ENCODE peak calls at places on chromosomes 16 and 17, in nine cellular contexts. P, G, U, B, D, N, A, V and T are unnamed samples.

GRCh38 chr16:70779361-70779760 is 21.6 kb downstream of the VAC14 start:
- DNase-seq in B (no peak), N (peak), P (no peak), D (no peak), V (no peak), U (no peak), G (no peak), A (no peak), T (no peak)

GRCh38 chr17:72182256-72182890 is 61.6 kb downstream of the SOX9 start:
- DNase-seq in V (no peak), B (no peak), A (no peak), D (no peak), G (no peak), U (no peak), P (no peak), N (no peak), T (no peak)

GRCh38 chr16:70608516-70608915 is 37.8 kb upstream of the IL34 start:
- DNase-seq in P (no peak), B (no peak), N (no peak), U (no peak), V (no peak), D (no peak), G (no peak), A (no peak), T (no peak)

GRCh38 chr16:68367034-68367433 is 56.2 kb downstream of the PRMT7 start:
- DNase-seq in V (no peak), B (peak), D (peak), A (no peak), P (peak), N (peak), U (no peak), G (peak), T (peak)

GRCh38 chr16:67419931-67420330 is 3.7 kb upstream of the ZDHHC1 start:
- DNase-seq in U (no peak), P (no peak), N (no peak), D (no peak), A (no peak), G (no peak), B (no peak), V (no peak), T (no peak)

GRCh38 chr16:57023541-57024249 is 34.3 kb downstream of the NLRC5 start:
- DNase-seq in N (no peak), A (no peak), V (peak), D (no peak), B (no peak), G (no peak), P (no peak), U (no peak), T (no peak)

GRCh38 chr16:66383551-66383950 is 17.1 kb downstream of the CDH5 start:
- DNase-seq in A (no peak), P (no peak), N (no peak), U (no peak), B (no peak), D (no peak), V (no peak), G (no peak), T (no peak)

GRCh38 chr17:77107506-77108433 is 33.0 kb upstream of the SEC14L1 start:
- DNase-seq in V (no peak), U (no peak), N (peak), B (no peak), D (no peak), A (no peak), P (peak), G (no peak), T (no peak)

GRCh38 chr17:39676198-39676819 is 8.1 kb downstream of the PNMT start:
- DNase-seq in A (no peak), V (peak), B (no peak), N (no peak), P (no peak), G (peak), D (peak), U (no peak), T (no peak)

GRCh38 chr16:80027007-80027965 is 426.7 kb upstream of the MAF start:
- DNase-seq in B (peak), D (peak), A (no peak), V (peak), G (peak), U (no peak), P (peak), N (peak), T (peak)

GRCh38 chr16:49523435-49524159 is 150.0 kb downstream of the C16orf78 start:
- DNase-seq in P (no peak), N (no peak), U (no peak), G (no peak), A (no peak), D (no peak), B (no peak), V (no peak), T (no peak)

GRCh38 chr16:47567321-47567720 is 106.2 kb downstream of the PHKB start:
- DNase-seq in D (peak), P (no peak), B (no peak), N (no peak), G (no peak), V (no peak), U (no peak), A (no peak), T (no peak)

GRCh38 chr16:82067042-82067809 is 32.2 kb downstream of the HSD17B2 start:
- DNase-seq in U (no peak), P (no peak), G (no peak), A (no peak), V (no peak), N (peak), B (no peak), D (no peak), T (no peak)

GRCh38 chr16:64089697-64090096 is 1032.2 kb downstream of the CDH11 start:
- DNase-seq in V (no peak), U (no peak), B (no peak), D (peak), N (peak), G (no peak), P (peak), A (no peak), T (no peak)

GRCh38 chr17:81345211-81346089 is 49.8 kb upstream of the BAHCC1 start:
- DNase-seq in U (peak), N (peak), A (no peak), G (peak), B (peak), V (peak), P (peak), D (peak), T (peak)

GRCh38 chr16:68425498-68426354 is 22.6 kb downstream of the SMPD3 start:
- DNase-seq in B (no peak), U (no peak), D (no peak), V (no peak), P (no peak), N (no peak), G (no peak), A (no peak), T (no peak)

GRCh38 chr17:9144502-9145233 is 123.4 kb downstream of the NTN1 start:
- DNase-seq in P (no peak), U (no peak), B (no peak), A (no peak), V (no peak), G (no peak), N (no peak), D (no peak), T (no peak)

GRCh38 chr16:642189-643049 is 791 bp downstream of the MCRIP2 start:
- DNase-seq in V (no peak), P (peak), D (peak), B (no peak), N (peak), G (no peak), A (no peak), U (peak), T (peak)

GRCh38 chr16:59192551-59193199 is 458.6 kb upstream of the GOT2 start:
- DNase-seq in A (no peak), D (peak), U (no peak), G (no peak), P (peak), B (no peak), N (no peak), V (no peak), T (peak)

GRCh38 chr16:15034266-15035162 is 21.4 kb downstream of the NTAN1 start:
- DNase-seq in D (no peak), N (no peak), B (no peak), A (no peak), P (no peak), U (no peak), V (no peak), G (no peak), T (no peak)

GRCh38 chr17:78748730-78749317 is 33.2 kb downstream of the CYTH1 start:
- DNase-seq in U (no peak), D (peak), B (no peak), G (no peak), V (peak), N (peak), A (no peak), P (peak), T (no peak)

GRCh38 chr17:48626470-48627241 is 498 bp upstream of the HOXB9 start:
- DNase-seq in N (no peak), D (peak), V (no peak), G (no peak), P (peak), B (no peak), U (no peak), A (no peak), T (no peak)

GRCh38 chr16:72877374-72878028 is 170.4 kb downstream of the ZFHX3 start:
- DNase-seq in U (no peak), V (no peak), A (no peak), G (no peak), N (peak), D (no peak), P (peak), B (peak), T (peak)

GRCh38 chr16:81645303-81645702 is 133.8 kb upstream of the PLCG2 start:
- DNase-seq in G (peak), D (no peak), U (peak), A (no peak), V (no peak), P (peak), N (peak), B (peak), T (no peak)

GRCh38 chr16:19858006-19858653 is 26.5 kb downstream of the GPRC5B start:
- DNase-seq in N (peak), P (no peak), B (no peak), A (no peak), V (no peak), U (no peak), D (no peak), G (no peak), T (no peak)

GRCh38 chr17:58640202-58640601 is 51.6 kb downstream of the TEX14 start:
- DNase-seq in V (no peak), B (no peak), N (no peak), U (no peak), P (no peak), A (no peak), D (no peak), G (no peak), T (no peak)

GRCh38 chr17:75006653-75007052 is 5.8 kb upstream of the MRPL58 start:
- DNase-seq in B (no peak), P (no peak), U (no peak), A (no peak), V (no peak), G (no peak), N (no peak), D (peak), T (peak)

GRCh38 chr17:78442648-78443128 is 64.2 kb downstream of the PGS1 start:
- DNase-seq in U (no peak), P (no peak), A (no peak), V (no peak), D (no peak), G (peak), N (peak), B (no peak), T (no peak)